ENCODE peak calls at places on chromosome 1, in eight cellular contexts. K, C, Q, L, E, T, I and A are unnamed samples.

GRCh38 chr1:246160398-246160797 is 346.7 kb downstream of the SMYD3 start:
- DNase-seq in T (no peak), C (no peak), E (no peak), K (no peak), Q (no peak), L (no peak), I (no peak), A (no peak)

GRCh38 chr1:68120136-68120791 is 69.8 kb upstream of the DIRAS3 start:
- DNase-seq in T (peak; percentile 49), C (peak; percentile 64), I (no peak), K (peak; percentile 73), E (no peak), L (peak; percentile 63), Q (peak; percentile 72), A (peak; percentile 68)

GRCh38 chr1:101028466-101028865 is 2.9 kb upstream of the DPH5 start:
- DNase-seq in E (no peak), L (no peak), K (no peak), T (no peak), I (no peak), Q (no peak), C (no peak), A (no peak)

GRCh38 chr1:41954533-41954944 is 35.8 kb upstream of the HIVEP3 start:
- DNase-seq in I (no peak), E (no peak), T (peak; percentile 84), Q (no peak), C (peak; percentile 94), L (no peak), K (no peak), A (no peak)

GRCh38 chr1:165577707-165578106 is 33.9 kb downstream of the LRRC52 start:
- DNase-seq in T (no peak), I (no peak), K (no peak), Q (no peak), C (no peak), E (no peak), L (no peak), A (no peak)

GRCh38 chr1:234893725-234894630 is 234.7 kb downstream of the TOMM20 start:
- DNase-seq in K (no peak), Q (no peak), L (peak; percentile 46), T (no peak), E (no peak), I (no peak), C (peak; percentile 62), A (no peak)

GRCh38 chr1:225700164-225700740 is 47.3 kb upstream of the ENAH start:
- DNase-seq in K (no peak), L (no peak), E (no peak), I (no peak), Q (peak; percentile 22), C (peak; percentile 100), T (peak; percentile 75), A (peak; percentile 45)

GRCh38 chr1:43329995-43330751 is 7.4 kb upstream of the MPL start:
- DNase-seq in K (peak; percentile 51), T (peak; percentile 77), E (no peak), Q (no peak), C (peak; percentile 55), I (peak; percentile 76), L (peak; percentile 83), A (no peak)

GRCh38 chr1:56866656-56867055 is 12.1 kb downstream of the C8A start:
- DNase-seq in K (no peak), I (no peak), L (no peak), E (no peak), C (peak; percentile 19), T (no peak), Q (no peak), A (no peak)

GRCh38 chr1:177907000-177907399 is 62.9 kb downstream of the SEC16B start:
- DNase-seq in E (no peak), I (no peak), K (no peak), T (no peak), C (peak; percentile 84), L (no peak), Q (no peak), A (no peak)

GRCh38 chr1:44464361-44464760 is 59.3 kb downstream of the RNF220 start:
- DNase-seq in C (no peak), K (no peak), E (no peak), I (no peak), L (no peak), Q (no peak), T (no peak), A (no peak)

GRCh38 chr1:50930965-50931737 is 28.9 kb downstream of the FAF1 start:
- DNase-seq in T (no peak), L (no peak), I (no peak), C (no peak), E (no peak), K (no peak), Q (no peak), A (no peak)

GRCh38 chr1:245298781-245299180 is 144.0 kb downstream of the KIF26B start:
- DNase-seq in T (no peak), Q (no peak), K (no peak), C (peak; percentile 57), E (no peak), I (no peak), L (no peak), A (no peak)

GRCh38 chr1:30001452-30002039 is 721.8 kb downstream of the MATN1 start:
- DNase-seq in K (no peak), E (no peak), T (no peak), C (no peak), L (no peak), Q (no peak), I (no peak), A (no peak)

GRCh38 chr1:154186852-154187501 is 4.9 kb downstream of the TPM3 start:
- DNase-seq in T (no peak), K (no peak), E (no peak), I (no peak), L (no peak), C (no peak), Q (no peak), A (peak; percentile 56)

GRCh38 chr1:154182342-154183044 is 9.4 kb downstream of the TPM3 start:
- DNase-seq in K (peak; percentile 66), T (peak; percentile 76), L (peak; percentile 74), Q (peak; percentile 65), I (peak; percentile 79), C (peak; percentile 84), E (peak; percentile 40), A (peak; percentile 76)

GRCh38 chr1:154181944-154182341 is 10.0 kb downstream of the TPM3 start:
- DNase-seq in Q (no peak), C (no peak), I (no peak), K (no peak), T (no peak), E (no peak), L (no peak), A (no peak)

GRCh38 chr1:154183045-154183968 is 8.6 kb downstream of the TPM3 start:
- DNase-seq in L (peak; percentile 96), I (peak; percentile 96), T (peak; percentile 98), K (peak; percentile 97), C (peak; percentile 99), Q (peak; percentile 99), E (peak; percentile 82), A (peak; percentile 99)

DNA sequence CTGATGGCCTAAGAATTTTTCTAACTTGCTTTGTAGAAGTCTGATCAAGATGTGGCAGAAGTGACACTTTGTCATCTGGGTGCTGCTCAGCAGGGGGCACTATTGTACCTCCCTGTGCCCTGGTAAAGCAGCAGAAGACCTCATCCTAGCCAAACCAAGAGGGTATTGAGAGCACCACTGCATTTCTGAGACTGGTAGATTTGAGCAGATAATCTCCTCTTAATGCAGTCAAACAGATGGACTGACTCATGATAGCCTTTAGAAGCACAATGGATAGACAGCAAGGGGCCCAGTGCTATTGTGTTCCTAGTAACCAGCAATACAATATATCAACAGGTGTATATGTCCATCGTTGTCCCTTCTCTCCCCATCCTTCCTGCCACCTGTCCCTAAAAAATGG is 5.7 kb downstream of the TPM3 start:
- DNase-seq in K (no peak), T (peak; percentile 45), Q (peak; percentile 67), E (no peak), L (no peak), C (peak; percentile 54), I (no peak), A (peak; percentile 78)
- TF ChIP-seq CTCF in K (no peak), T (peak; percentile 71), Q (peak; percentile 63), E (peak; percentile 67), L (peak; percentile 44), C (peak; percentile 69), I (peak; percentile 27), A (peak; percentile 71)

DNA sequence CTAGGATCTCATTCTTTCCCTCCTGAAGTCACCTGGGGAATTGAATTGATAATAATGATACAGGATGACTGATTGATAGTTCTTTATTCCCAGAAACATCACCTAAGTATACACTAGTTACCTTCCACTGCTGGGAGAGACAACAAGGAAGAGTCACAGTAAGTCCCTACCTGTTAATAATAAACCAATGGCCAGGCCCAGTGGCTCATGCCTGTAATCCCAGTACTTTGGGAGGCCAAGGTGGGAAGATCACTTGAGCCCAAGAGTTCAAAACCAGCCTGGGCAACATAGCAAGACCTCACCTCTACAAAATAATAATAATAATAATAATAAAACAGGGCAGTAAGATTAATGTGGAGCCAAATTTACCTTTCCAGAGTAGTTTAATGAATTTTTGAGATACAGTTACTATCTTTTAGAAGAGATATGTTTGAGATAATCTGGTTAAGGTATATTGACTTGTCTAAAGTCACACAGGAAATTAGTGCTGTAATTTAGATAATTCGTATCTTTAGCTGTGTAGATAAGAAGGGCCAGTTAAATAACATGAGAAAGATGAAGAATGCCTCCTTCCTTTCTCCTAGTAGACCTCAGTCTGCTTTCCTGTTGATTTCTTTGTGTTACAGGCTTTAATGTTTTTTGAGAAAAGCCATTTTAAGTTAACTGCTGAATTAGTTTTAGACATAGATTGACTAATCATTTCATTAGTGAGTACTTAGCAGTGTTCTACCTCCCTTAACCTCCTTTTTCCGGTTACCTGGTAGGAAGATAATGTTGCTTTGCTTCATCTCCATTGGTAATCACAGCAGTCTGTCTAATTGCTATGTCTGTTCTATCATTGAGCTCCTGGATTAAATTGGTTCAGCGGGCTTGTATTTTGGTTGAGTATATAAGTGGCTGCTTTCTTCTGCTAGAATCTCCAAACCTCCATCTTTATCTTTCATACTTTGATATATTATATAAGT is 22.0 kb downstream of the SMAP2 start:
- DNase-seq in C (no peak), T (no peak), Q (no peak), K (no peak), I (no peak), L (no peak), E (no peak), A (no peak)
- H3K4me3 ChIP-seq in C (no peak overlapping the region), T (no peak overlapping the region), Q (no peak overlapping the region), K (no peak overlapping the region), I (no peak overlapping the region), L (no peak overlapping the region), E (no peak overlapping the region), A (no peak overlapping the region)

DNA sequence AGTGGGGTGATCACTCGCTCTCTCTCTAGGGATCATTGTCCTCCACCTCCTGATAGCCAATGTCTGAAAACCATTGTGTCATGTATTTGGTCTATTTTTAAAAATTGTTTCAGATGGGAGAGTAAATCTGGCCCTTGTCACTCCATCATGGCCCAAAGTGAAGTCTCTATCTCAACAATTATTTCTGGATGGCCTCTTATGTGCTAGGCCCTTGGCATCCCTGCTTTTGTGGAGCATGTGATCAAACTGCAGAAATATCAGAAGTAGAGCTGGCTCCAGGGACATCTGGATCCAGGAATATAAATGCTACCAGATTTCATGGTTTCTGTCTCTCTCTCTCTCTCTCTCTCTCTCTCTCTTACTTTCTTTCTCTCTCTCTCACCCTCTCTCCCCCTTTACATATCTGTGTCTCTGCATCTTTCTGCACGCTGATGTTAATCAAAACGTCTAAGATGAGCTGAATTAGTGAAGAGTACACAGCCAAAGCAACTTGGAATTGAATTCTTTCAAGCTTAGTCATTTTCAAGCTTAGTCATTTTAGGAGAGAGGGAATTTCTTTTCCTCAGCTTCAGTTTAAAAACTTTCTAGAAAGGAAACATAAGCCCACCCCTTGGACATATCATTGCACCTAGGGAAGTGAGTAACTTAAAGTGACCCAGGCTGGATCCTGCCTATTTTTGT is 47.4 kb upstream of the DOCK7 start:
- DNase-seq in L (no peak), I (no peak), C (peak; percentile 22), Q (no peak), K (no peak), E (no peak), T (no peak), A (no peak)
- H3K4me1 ChIP-seq in L (peaks cover 27% of the 10 kb centered on the region), I (peaks cover 9% of the 10 kb centered on the region), C (no peaks in the 10 kb centered on the region), Q (no peaks in the 10 kb centered on the region), K (no peaks in the 10 kb centered on the region), E (no peaks in the 10 kb centered on the region), T (no peaks in the 10 kb centered on the region), A (peaks cover 7% of the 10 kb centered on the region)

GRCh38 chr1:232953176-232953524 is 2.7 kb downstream of the NTPCR start:
- DNase-seq in L (no peak), T (no peak), Q (no peak), I (no peak), C (no peak), K (no peak), E (no peak), A (no peak)
- TF ChIP-seq CTCF in L (no peak), T (peak; percentile 13), Q (no peak), I (no peak), C (no peak), K (no peak), E (no peak), A (no peak)